ENCODE peak calls at places on chromosomes 1 and 21, in nine cellular contexts. T, B, Z, D, E, S, A, I and U are unnamed samples.

GRCh38 chr1:64061430-64062104 is 141.9 kb upstream of the UBE2U start:
- DNase-seq in I (no peak), T (no peak), A (no peak), Z (no peak), E (no peak), B (no peak), D (no peak), S (no peak), U (no peak)

GRCh38 chr21:35925497-35925896 is 134.8 kb downstream of the SETD4 start:
- DNase-seq in T (peak; percentile 82), Z (no peak), D (no peak), I (peak; percentile 18), B (no peak), A (no peak), E (peak; percentile 82), S (no peak), U (no peak)

GRCh38 chr1:210416681-210417080 is 88.0 kb downstream of the HHAT start:
- DNase-seq in E (no peak), Z (no peak), I (no peak), A (no peak), D (no peak), S (no peak), T (no peak), B (no peak), U (no peak)

GRCh38 chr1:216944864-216945505 is 221.8 kb upstream of the ESRRG start:
- DNase-seq in S (no peak), A (no peak), B (no peak), I (no peak), Z (no peak), D (no peak), E (no peak), T (no peak), U (no peak)

GRCh38 chr1:211257831-211258225 is 1.3 kb upstream of the RCOR3 start:
- DNase-seq in I (peak; percentile 38), D (no peak), B (no peak), T (peak; percentile 22), E (peak; percentile 27), Z (no peak), A (no peak), S (no peak), U (no peak)

GRCh38 chr1:71228727-71229371 is 148.0 kb upstream of the ZRANB2 start:
- DNase-seq in I (no peak), E (no peak), T (no peak), B (no peak), S (no peak), Z (no peak), A (no peak), D (no peak), U (no peak)

GRCh38 chr1:109391161-109391556 is 6.6 kb downstream of the SORT1 start:
- DNase-seq in I (peak; percentile 61), T (peak; percentile 36), S (no peak), B (no peak), A (no peak), D (no peak), E (peak; percentile 46), Z (no peak), U (no peak)

GRCh38 chr1:215744419-215744818 is 177.3 kb downstream of the KCTD3 start:
- DNase-seq in T (no peak), Z (no peak), E (peak; percentile 53), D (no peak), I (peak; percentile 65), S (no peak), A (no peak), B (no peak), U (no peak)

GRCh38 chr1:68116643-68117235 is 66.3 kb upstream of the DIRAS3 start:
- DNase-seq in B (peak; percentile 48), I (peak; percentile 61), D (peak; percentile 28), T (peak; percentile 73), Z (no peak), A (no peak), E (peak; percentile 48), S (no peak), U (peak; percentile 1)

GRCh38 chr1:6546326-6546725 is 8.0 kb downstream of the NOL9 start:
- DNase-seq in S (no peak), I (no peak), B (no peak), D (no peak), Z (no peak), E (no peak), A (no peak), T (no peak), U (no peak)

GRCh38 chr1:6544831-6545230 is 9.5 kb downstream of the NOL9 start:
- DNase-seq in Z (no peak), D (no peak), B (no peak), T (no peak), A (no peak), E (peak; percentile 88), I (peak; percentile 80), S (no peak), U (no peak)

GRCh38 chr1:6547301-6547700 is 7.0 kb downstream of the NOL9 start:
- DNase-seq in B (no peak), D (no peak), A (no peak), Z (no peak), I (peak; percentile 32), S (no peak), T (no peak), E (peak; percentile 17), U (no peak)

GRCh38 chr1:6545276-6545934 is 8.9 kb downstream of the NOL9 start:
- DNase-seq in T (no peak), Z (no peak), E (peak; percentile 66), I (peak; percentile 12), D (no peak), S (no peak), B (peak; percentile 15), A (no peak), U (no peak)
- H3K27ac ChIP-seq in T (no peak overlapping the region), Z (peak overlapping the region; percentile 41), E (no peak overlapping the region), I (no peak overlapping the region), D (no peak overlapping the region), S (no peak overlapping the region), B (peak overlapping the region; percentile 24), A (no peak overlapping the region), U (no peak overlapping the region)

GRCh38 chr1:43776043-43776761 is 68.9 kb downstream of the ST3GAL3 start:
- DNase-seq in T (peak; percentile 63), E (peak; percentile 72), A (no peak), B (no peak), Z (no peak), I (peak; percentile 89), S (no peak), D (no peak), U (no peak)
- H3K27ac ChIP-seq in T (no peak overlapping the region), E (peak overlapping the region; percentile 29), A (no peak overlapping the region), B (no peak overlapping the region), Z (no peak overlapping the region), I (peak overlapping the region; percentile 60), S (no peak overlapping the region), D (no peak overlapping the region), U (no peak overlapping the region)

DNA sequence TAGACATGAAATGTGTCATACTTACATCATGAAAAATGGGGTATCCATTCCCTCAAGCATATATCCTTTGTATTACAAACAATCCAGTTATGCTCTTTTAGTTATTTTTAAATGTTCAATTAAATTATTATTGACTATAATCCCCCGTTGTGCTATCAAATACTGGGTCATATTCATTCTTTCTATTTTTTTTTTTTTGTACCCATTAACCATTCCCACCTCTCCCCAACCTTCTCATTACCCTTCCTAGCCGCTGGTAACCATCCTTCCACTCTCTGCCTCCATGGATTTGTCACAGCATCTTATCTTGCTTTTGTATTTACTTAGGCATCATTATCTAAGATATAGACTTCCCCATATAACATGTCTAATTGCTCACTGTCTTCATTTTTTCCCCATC is 15.8 kb downstream of the ATG4C start:
- DNase-seq in S (no peak), A (no peak), B (no peak), D (no peak), Z (no peak), I (no peak), E (no peak), T (no peak), U (no peak)
- H3K27ac ChIP-seq in S (no peak overlapping the region), A (no peak overlapping the region), B (no peak overlapping the region), D (no peak overlapping the region), Z (no peak overlapping the region), I (no peak overlapping the region), E (no peak overlapping the region), T (no peak overlapping the region), U (no peak overlapping the region)

DNA sequence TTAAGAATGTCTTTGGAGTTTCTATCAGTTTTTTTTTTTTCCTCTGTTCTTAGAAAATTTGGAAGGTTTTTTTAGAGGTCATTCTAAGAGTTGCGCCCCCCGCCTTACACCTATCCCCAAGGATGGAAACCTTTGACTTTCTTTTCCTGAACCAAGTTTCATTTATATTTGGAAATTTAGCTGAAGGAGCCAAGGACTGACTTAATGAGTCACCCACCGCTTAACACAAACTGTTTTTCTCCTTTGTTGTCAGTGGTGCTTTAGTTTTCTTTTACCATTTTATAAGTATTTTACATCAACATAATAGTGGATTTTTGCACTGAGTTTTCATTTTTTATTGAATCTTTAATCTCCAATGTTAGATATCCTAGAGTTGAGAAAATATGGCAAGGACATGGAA is 25.3 kb downstream of the USP25 start:
- DNase-seq in S (no peak), T (no peak), B (no peak), E (peak; percentile 24), Z (no peak), I (no peak), D (no peak), A (no peak), U (no peak)
- H3K27ac ChIP-seq in S (no peak overlapping the region), T (no peak overlapping the region), B (no peak overlapping the region), E (no peak overlapping the region), Z (peak overlapping the region; percentile 2), I (no peak overlapping the region), D (no peak overlapping the region), A (no peak overlapping the region), U (no peak overlapping the region)

GRCh38 chr1:203217668-203218067 is 11.8 kb downstream of the CHIT1 start:
- DNase-seq in S (no peak), T (no peak), Z (no peak), A (no peak), D (no peak), I (no peak), E (no peak), B (no peak), U (no peak)
- H3K27ac ChIP-seq in S (no peak overlapping the region), T (no peak overlapping the region), Z (no peak overlapping the region), A (no peak overlapping the region), D (no peak overlapping the region), I (no peak overlapping the region), E (no peak overlapping the region), B (no peak overlapping the region), U (no peak overlapping the region)

DNA sequence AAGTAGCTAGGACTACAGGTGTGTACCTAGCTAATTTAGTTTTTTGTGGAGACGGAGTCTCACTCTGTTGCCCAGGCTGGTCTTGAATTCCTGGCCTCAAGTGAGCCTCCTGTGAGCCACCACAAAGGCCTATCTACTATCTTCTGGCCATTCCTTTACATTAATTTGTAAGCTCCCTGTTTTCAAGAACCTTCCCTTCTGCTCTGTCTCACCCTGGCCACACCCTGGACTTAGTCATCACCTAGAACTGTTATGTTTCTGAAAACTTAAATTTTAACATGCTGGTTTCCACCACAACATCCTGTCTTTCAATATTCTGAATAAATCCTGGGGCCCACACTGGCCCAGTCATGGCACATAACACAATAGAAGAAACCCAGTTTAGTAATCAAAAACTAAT is 4.9 kb upstream of the B4GALT3 start:
- DNase-seq in E (peak; percentile 54), A (no peak), D (no peak), I (peak; percentile 60), S (no peak), Z (no peak), T (no peak), B (peak; percentile 62), U (no peak)
- H3K27ac ChIP-seq in E (no peak overlapping the region), A (no peak overlapping the region), D (no peak overlapping the region), I (no peak overlapping the region), S (peak overlapping the region; percentile 75), Z (peak overlapping the region; percentile 56), T (no peak overlapping the region), B (peak overlapping the region; percentile 74), U (peak overlapping the region; percentile 28)

GRCh38 chr1:193417945-193418744 is 231.7 kb upstream of the B3GALT2 start:
- DNase-seq in I (peak; percentile 58), S (no peak), B (no peak), E (peak; percentile 39), A (no peak), T (peak; percentile 58), D (no peak), Z (no peak), U (no peak)
- H3K27ac ChIP-seq in I (peak overlapping the region; percentile 25), S (peak overlapping the region; percentile 64), B (peak overlapping the region; percentile 46), E (no peak overlapping the region), A (peak overlapping the region; percentile 72), T (no peak overlapping the region), D (peak overlapping the region; percentile 37), Z (peak overlapping the region; percentile 43), U (no peak overlapping the region)